ENCODE peak calls at places on chromosomes 1 and 21, in five cellular contexts. D, V, N, F and X are unnamed samples.

GRCh38 chr1:240414237-240414636 is 197.7 kb downstream of the GREM2 start:
- DNase-seq in D (no peak), V (no peak), N (no peak), F (no peak), X (no peak)

GRCh38 chr1:88946845-88947244 is 45.6 kb downstream of the KYAT3 start:
- DNase-seq in D (no peak), V (no peak), N (no peak), F (no peak), X (no peak)

GRCh38 chr1:1732381-1732780 is 8.2 kb upstream of the CDK11A start:
- DNase-seq in D (no peak), V (no peak), N (no peak), F (no peak), X (no peak)

GRCh38 chr1:184409011-184409410 is 22.2 kb downstream of the C1orf21 start:
- DNase-seq in D (no peak), V (no peak), N (no peak), F (no peak), X (no peak)

GRCh38 chr1:70051926-70052325 is 153.5 kb downstream of the LRRC40 start:
- DNase-seq in D (no peak), V (no peak), N (no peak), F (no peak), X (no peak)

GRCh38 chr1:91583326-91583755 is 82.7 kb downstream of the CDC7 start:
- DNase-seq in D (no peak), V (no peak), N (no peak), F (no peak), X (no peak)

GRCh38 chr1:45883633-45884032 is 80.2 kb downstream of the MAST2 start:
- DNase-seq in D (no peak), V (no peak), N (no peak), F (no peak), X (no peak)

GRCh38 chr1:91526496-91526895 is 25.8 kb downstream of the CDC7 start:
- DNase-seq in D (no peak), V (no peak), N (no peak), F (no peak), X (no peak)

GRCh38 chr1:45913183-45913924 is 109.9 kb downstream of the MAST2 start:
- DNase-seq in D (no peak), V (peak), N (no peak), F (no peak), X (no peak)

GRCh38 chr1:29932626-29933025 is 696.3 kb downstream of the PTPRU start:
- DNase-seq in D (no peak), V (no peak), N (no peak), F (no peak), X (no peak)

GRCh38 chr1:89640440-89640839 is 7.5 kb downstream of the LRRC8C start:
- DNase-seq in D (no peak), V (no peak), N (no peak), F (no peak), X (no peak)

GRCh38 chr1:228748431-228748830 is 13.2 kb downstream of the RHOU start:
- DNase-seq in D (no peak), V (no peak), N (no peak), F (no peak), X (no peak)

GRCh38 chr1:7705048-7705907 is 65.8 kb upstream of the VAMP3 start:
- DNase-seq in D (peak), V (peak), N (peak), F (peak), X (no peak)

GRCh38 chr1:15345711-15346355 is 63.9 kb upstream of the EFHD2 start:
- DNase-seq in D (peak), V (peak), N (no peak), F (peak), X (no peak)

GRCh38 chr21:46386726-46387073 is 62.7 kb downstream of the PCNT start:
- DNase-seq in D (no peak), V (no peak), N (peak), F (no peak), X (no peak)

GRCh38 chr1:204087893-204088528 is 15.1 kb downstream of the SOX13 start:
- DNase-seq in D (peak), V (no peak), N (no peak), F (no peak), X (no peak)

GRCh38 chr1:153963030-153963849 is at the start of gene SLC39A1:
- DNase-seq in D (peak), V (peak), N (peak), F (peak), X (peak)

GRCh38 chr1:46714976-46715375 is 3.9 kb downstream of the EFCAB14 start:
- DNase-seq in D (no peak), V (no peak), N (no peak), F (no peak), X (no peak)

GRCh38 chr21:42593007-42593814 is 60.2 kb upstream of the PDE9A start:
- DNase-seq in D (peak), V (peak), N (peak), F (peak), X (peak)

GRCh38 chr1:182004601-182005000 is 56.9 kb downstream of the ZNF648 start:
- DNase-seq in D (no peak), V (peak), N (no peak), F (no peak), X (no peak)

GRCh38 chr1:153881764-153882163 is 41.0 kb downstream of the GATAD2B start:
- DNase-seq in D (peak), V (no peak), N (no peak), F (no peak), X (no peak)

GRCh38 chr1:116987256-116987555 is 14.4 kb upstream of the CD101 start:
- DNase-seq in D (no peak), V (no peak), N (no peak), F (no peak), X (no peak)

GRCh38 chr1:16050328-16050727 is 6.7 kb downstream of the CLCNKB start:
- DNase-seq in D (no peak), V (no peak), N (no peak), F (no peak), X (no peak)

GRCh38 chr1:178961868-178962267 is 63.8 kb upstream of the FAM20B start:
- DNase-seq in D (no peak), V (no peak), N (no peak), F (no peak), X (no peak)

GRCh38 chr1:9534953-9535352 is 4.3 kb upstream of the SLC25A33 start:
- DNase-seq in D (no peak), V (no peak), N (no peak), F (no peak), X (no peak)

GRCh38 chr1:31760901-31761470 is 3.2 kb downstream of the ADGRB2 start:
- DNase-seq in D (peak), V (peak), N (peak), F (peak), X (peak)

GRCh38 chr21:29904359-29905282 is 35.2 kb downstream of the GRIK1 start:
- DNase-seq in D (no peak), V (no peak), N (no peak), F (no peak), X (no peak)

GRCh38 chr1:203475012-203475981 is at the start of gene PRELP:
- DNase-seq in D (peak), V (peak), N (no peak), F (no peak), X (peak)

DNA sequence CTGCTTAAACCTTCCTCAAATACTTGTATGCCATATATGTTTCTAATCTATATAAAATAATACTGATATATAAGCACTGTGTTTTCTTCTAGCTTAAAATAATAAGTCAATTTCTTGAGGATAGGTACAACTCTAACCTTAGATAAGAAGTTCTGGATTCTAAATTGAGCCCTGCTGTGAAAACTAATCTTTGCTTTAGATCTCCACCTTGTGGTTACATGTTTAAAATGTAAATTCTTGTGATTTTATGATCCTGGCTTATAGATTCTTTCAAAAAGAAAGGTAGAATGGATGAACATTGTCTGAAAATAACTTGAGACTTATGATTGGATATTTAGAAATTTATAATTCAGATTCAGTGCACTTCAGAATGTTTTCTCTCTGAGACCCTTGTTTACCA is 38.9 kb upstream of the HMCN1 start:
- DNase-seq in D (no peak), V (no peak), N (no peak), F (no peak), X (no peak)
- TF ChIP-seq CTCF in D (no peak), V (no peak), N (no peak), F (no peak), X (no peak)

DNA sequence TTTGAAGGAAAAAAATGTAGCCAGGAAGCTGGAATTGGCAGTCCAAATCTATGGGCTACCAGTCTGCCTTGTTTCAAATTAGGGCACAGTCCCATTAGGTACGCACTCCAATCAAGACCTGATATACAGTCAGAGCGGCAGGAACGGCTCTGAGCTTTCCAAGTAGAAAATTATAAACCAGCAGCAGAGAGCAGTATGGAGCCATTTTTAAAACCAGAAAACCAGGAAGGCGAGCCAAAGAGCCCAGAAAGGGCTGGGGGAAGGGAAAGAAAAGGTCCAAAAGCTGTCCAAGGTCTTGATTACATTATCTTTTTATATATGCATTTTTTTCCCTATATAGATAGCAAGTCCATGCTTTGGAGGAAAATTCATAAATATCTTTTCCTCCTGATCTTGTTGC is 719.0 kb downstream of the RWDD3 start:
- DNase-seq in D (no peak), V (no peak), N (no peak), F (no peak), X (no peak)
- TF ChIP-seq CTCF in D (no peak), V (no peak), N (no peak), F (no peak), X (peak)

DNA sequence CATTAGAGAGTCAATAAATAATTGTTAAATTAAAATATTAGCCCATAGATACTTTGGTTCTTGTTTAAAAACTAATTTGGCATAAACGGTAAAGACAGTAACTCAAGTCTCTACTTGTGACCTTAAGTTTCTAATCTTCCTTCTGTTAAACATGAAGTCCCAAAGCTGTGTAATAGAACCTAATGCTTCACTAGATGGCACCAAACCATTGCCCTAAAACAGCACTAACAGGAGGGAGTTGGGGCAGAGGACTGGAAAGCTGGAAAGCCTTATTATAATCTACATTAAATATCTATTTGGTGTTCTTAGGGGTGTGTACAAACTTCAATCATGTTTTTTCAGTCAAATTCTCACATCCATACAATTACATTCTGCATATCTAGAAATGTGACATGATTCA is 176.6 kb downstream of the OLFM3 start:
- DNase-seq in D (no peak), V (no peak), N (no peak), F (no peak), X (peak)
- TF ChIP-seq CTCF in D (no peak), V (peak), N (peak), F (peak), X (peak)

GRCh38 chr21:37356710-37357109 is 9.9 kb upstream of the DYRK1A start:
- DNase-seq in D (no peak), V (no peak), N (no peak), F (no peak), X (no peak)
- TF ChIP-seq CTCF in D (no peak), V (no peak), N (no peak), F (no peak), X (no peak)

DNA sequence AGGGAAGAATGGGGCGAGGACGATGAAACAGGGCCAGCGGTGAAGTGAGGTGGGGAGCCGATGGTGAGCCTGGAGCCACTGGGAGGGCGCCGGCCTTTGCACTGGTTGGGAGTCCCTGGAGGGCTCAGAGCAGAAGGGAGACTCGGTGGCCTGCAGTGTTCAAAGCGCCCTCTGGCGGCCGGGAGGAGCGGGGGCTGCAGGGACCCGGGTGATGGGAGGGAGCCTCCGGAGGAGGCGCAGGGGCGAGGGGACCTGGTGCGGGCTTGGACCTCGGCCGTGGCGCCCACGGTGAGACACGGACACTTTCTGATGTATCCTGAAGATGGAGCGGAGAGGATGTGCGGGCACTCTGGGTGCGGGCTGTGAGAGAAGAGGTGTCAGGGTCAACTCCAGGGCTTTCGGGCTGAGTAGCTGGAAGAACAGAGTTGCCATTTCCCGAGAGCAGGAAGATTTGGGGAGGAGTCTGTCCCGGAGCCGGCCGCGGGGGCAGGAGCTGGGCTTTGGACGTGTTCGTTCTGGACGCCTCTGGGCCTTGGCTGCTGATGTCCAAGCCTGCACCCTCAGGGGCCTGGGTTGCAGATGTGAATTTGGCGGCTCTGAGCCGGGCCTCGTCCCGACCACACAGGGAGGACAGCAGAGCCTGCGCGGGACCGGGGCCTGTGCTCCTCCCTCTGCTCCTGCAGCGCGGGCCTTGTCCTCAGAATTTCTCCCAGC is 29.7 kb downstream of the HEYL start:
- DNase-seq in D (peak), V (peak), N (peak), F (peak), X (peak)
- TF ChIP-seq CTCF in D (no peak), V (peak), N (peak), F (peak), X (peak)